ENCODE peak calls at places on chromosomes 4 and X, in seven cellular contexts. U, W, K, X, S, C and B are unnamed samples.

GRCh38 chrX:41720125-41720780 is 3.7 kb upstream of the GPR82 start:
- DNase-seq in K (peak), W (no peak), S (no peak), C (no peak), U (no peak), X (no peak), B (peak)

GRCh38 chr4:97912151-97912550 is 231.1 kb downstream of the STPG2 start:
- DNase-seq in X (no peak), K (no peak), C (no peak), U (no peak), W (no peak), S (no peak), B (no peak)

GRCh38 chr4:143558823-143559756 is 45.6 kb downstream of the SMARCA5 start:
- DNase-seq in W (peak), C (peak), S (peak), U (no peak), X (peak), K (peak), B (peak)

GRCh38 chr4:67861513-67861912 is 22.3 kb downstream of the TMPRSS11D start:
- DNase-seq in S (no peak), X (peak), K (no peak), W (peak), U (no peak), C (no peak), B (peak)

GRCh38 chr4:127486248-127486647 is 146.5 kb upstream of the INTU start:
- DNase-seq in S (no peak), K (no peak), X (no peak), U (no peak), W (no peak), C (no peak), B (no peak)

GRCh38 chrX:69109036-69109663 is 56.1 kb downstream of the PJA1 start:
- DNase-seq in W (no peak), U (no peak), C (no peak), X (no peak), S (no peak), K (no peak), B (no peak)

GRCh38 chr4:41024556-41025491 is 189.5 kb downstream of the APBB2 start:
- DNase-seq in U (no peak), C (no peak), X (no peak), K (no peak), S (peak), W (peak), B (no peak)

GRCh38 chr4:185020293-185020808 is 2.1 kb downstream of the HELT start:
- DNase-seq in X (no peak), U (no peak), S (no peak), K (no peak), W (no peak), C (no peak), B (no peak)

GRCh38 chr4:55032788-55033187 is 92.6 kb downstream of the KDR start:
- DNase-seq in C (no peak), X (no peak), U (no peak), W (peak), K (no peak), S (peak), B (no peak)

GRCh38 chr4:118888666-118889312 is at the start of gene SYNPO2:
- DNase-seq in K (peak), X (peak), C (peak), W (peak), U (peak), S (peak), B (peak)

GRCh38 chrX:111507931-111508330 is 3.5 kb upstream of the SERTM2 start:
- DNase-seq in S (no peak), K (no peak), W (no peak), C (no peak), X (peak), U (no peak), B (no peak)

GRCh38 chr4:128221556-128221955 is 66.1 kb downstream of the PGRMC2 start:
- DNase-seq in X (no peak), S (no peak), C (no peak), K (no peak), W (no peak), U (no peak), B (no peak)

GRCh38 chrX:119516157-119516702 is 48.0 kb downstream of the SLC25A5 start:
- DNase-seq in C (no peak), X (peak), U (peak), S (peak), K (peak), W (peak), B (peak)

GRCh38 chr4:25843340-25844097 is 19.3 kb downstream of the SEL1L3 start:
- DNase-seq in C (peak), X (no peak), U (no peak), S (no peak), K (peak), W (no peak), B (peak)

GRCh38 chr4:145679991-145680455 is at the start of gene C4orf51:
- DNase-seq in X (peak), S (peak), W (peak), K (no peak), U (peak), C (no peak), B (no peak)

GRCh38 chr4:23828779-23829178 is 61.1 kb downstream of the PPARGC1A start:
- DNase-seq in X (no peak), S (no peak), K (no peak), W (no peak), C (no peak), U (no peak), B (no peak)

GRCh38 chr4:153438916-153439756 is 27.0 kb upstream of the TMEM131L start:
- DNase-seq in X (no peak), U (no peak), C (no peak), S (no peak), W (no peak), K (peak), B (peak)

GRCh38 chrX:149284616-149285015 is 220.5 kb downstream of the IDS start:
- DNase-seq in S (no peak), C (no peak), U (no peak), K (no peak), W (no peak), X (no peak), B (peak)

GRCh38 chr4:8300832-8301231 is 31.3 kb downstream of the HTRA3 start:
- DNase-seq in K (no peak), W (no peak), C (no peak), S (no peak), X (no peak), U (no peak), B (no peak)

GRCh38 chrX:110449312-110449711 is 90.7 kb downstream of the RTL9 start:
- DNase-seq in S (no peak), U (no peak), K (no peak), W (no peak), C (no peak), X (no peak), B (no peak)

GRCh38 chrX:110448459-110448858 is 89.8 kb downstream of the RTL9 start:
- DNase-seq in C (no peak), W (no peak), X (no peak), K (no peak), U (no peak), S (no peak), B (no peak)

GRCh38 chrX:110444996-110445395 is 86.3 kb downstream of the RTL9 start:
- DNase-seq in X (no peak), C (no peak), S (no peak), U (no peak), W (no peak), K (no peak), B (no peak)

GRCh38 chrX:110454336-110454735 is 95.7 kb downstream of the RTL9 start:
- DNase-seq in X (no peak), U (no peak), C (no peak), K (no peak), W (no peak), S (no peak), B (no peak)

GRCh38 chrX:110450050-110450449 is 91.4 kb downstream of the RTL9 start:
- DNase-seq in U (peak), X (peak), S (peak), W (peak), C (peak), K (peak), B (peak)
- TF ChIP-seq CTCF in U (peak), X (peak), S (peak), W (peak), C (peak), K (peak), B (peak)

DNA sequence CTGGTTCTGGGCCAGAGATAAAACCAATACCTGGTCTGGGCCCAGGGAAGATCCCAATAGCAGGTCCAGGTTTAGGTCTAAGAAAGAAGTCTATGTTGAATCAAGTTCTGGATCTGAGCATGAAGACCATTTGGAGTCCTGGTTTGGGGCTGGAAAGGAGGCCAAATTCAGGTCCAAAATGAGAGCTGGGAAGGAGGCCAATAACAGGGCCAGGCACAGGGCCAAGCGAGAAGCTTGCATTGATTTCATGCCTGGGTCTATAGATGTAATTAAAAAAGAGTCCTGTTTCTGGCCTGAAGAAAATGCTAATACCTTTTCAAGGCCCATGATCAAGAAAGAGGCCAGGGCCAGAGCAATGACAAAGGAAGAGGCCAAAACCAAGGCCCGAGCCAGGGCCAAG is 3.4 kb downstream of the GPRASP1 start:
- DNase-seq in S (no peak), U (no peak), X (no peak), C (peak), K (no peak), W (no peak), B (no peak)
- TF ChIP-seq CTCF in S (no peak), U (no peak), X (no peak), C (no peak), K (no peak), W (no peak), B (no peak)

DNA sequence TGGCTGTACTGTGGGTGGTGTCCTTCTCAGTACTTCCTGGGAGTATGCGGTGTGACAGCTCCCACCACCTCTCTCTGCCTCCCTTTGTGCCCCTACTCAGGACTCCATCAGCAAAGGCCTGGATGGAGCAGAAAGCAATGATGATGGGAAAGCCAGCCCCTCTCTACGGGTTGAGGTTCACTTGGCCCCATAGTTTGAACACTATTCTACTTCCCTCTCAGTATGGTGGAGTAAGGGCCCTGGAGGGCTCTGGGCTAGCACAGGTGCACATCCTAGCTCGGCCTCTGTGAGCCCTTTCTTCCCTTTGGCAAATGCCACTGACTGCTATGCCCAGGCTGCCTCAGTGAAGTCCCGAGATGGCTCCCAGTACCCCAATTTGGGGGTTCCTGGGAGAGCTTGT is 31.0 kb downstream of the PRPS1 start:
- DNase-seq in U (no peak), C (no peak), K (no peak), S (no peak), X (no peak), W (no peak), B (no peak)
- TF ChIP-seq CTCF in U (no peak), C (no peak), K (no peak), S (no peak), X (no peak), W (no peak), B (no peak)

DNA sequence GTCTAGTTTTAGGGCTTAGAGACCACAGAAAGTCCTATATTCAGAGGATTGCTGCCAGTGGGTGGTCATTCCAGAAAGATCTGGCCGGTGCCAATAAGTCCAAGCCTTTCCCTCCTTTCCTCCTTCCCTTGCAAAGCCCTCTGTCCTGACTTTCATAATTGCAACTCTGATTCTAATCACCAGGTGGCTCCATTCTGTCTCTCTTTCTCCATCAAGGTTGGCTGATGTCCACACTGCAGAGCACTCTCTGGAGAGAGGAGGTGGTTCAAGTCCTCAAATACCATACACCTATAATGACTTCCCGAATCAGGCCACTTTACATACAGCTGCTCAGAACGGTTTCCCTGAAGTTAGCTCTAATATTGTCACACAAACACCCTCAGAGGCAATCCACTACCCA is 22.4 kb upstream of the ARMCX4 start:
- DNase-seq in U (no peak), X (peak), K (peak), C (no peak), W (peak), S (peak), B (no peak)
- TF ChIP-seq CTCF in U (peak), X (no peak), K (peak), C (no peak), W (peak), S (peak), B (no peak)

DNA sequence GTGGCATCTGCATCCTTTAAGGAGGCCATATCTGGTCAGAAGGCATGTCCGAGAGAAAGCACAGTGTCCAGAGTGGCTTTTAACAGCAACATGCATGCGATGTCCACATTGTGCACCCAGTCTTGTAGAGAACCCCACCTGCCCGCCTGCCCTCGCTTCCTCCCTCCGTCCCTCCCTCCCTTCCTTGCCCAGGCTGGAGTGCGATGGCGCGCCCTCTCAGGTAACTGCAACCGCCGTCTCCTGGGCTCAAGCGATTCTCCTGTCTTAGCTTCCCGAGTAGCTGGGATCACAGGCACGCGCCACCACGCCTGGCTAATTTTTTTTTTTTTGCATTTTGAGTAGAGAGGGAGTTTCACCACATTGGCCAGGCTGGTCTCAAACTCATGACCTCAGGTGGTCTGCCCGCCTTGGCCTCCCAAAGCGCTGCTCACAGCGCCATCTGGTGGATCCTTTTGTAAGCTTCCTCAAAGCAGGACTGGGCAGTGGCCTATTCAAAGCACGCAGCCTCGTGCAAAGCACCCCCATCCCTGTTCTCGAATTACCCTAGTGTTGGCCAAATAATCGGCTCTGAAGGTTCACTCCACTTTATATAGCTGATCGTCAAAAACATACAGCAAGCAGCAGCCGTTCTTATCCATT is 15.0 kb downstream of the BRCC3 start:
- DNase-seq in U (no peak), K (peak), C (no peak), W (peak), S (peak), X (no peak), B (no peak)
- TF ChIP-seq CTCF in U (peak), K (peak), C (peak), W (peak), S (peak), X (peak), B (peak)

GRCh38 chr4:149896428-149896827 is 80.8 kb upstream of the IQCM start:
- DNase-seq in K (no peak), W (peak), U (no peak), C (peak), X (peak), S (peak), B (no peak)
- TF ChIP-seq CTCF in K (no peak), W (peak), U (peak), C (peak), X (peak), S (peak), B (no peak)

DNA sequence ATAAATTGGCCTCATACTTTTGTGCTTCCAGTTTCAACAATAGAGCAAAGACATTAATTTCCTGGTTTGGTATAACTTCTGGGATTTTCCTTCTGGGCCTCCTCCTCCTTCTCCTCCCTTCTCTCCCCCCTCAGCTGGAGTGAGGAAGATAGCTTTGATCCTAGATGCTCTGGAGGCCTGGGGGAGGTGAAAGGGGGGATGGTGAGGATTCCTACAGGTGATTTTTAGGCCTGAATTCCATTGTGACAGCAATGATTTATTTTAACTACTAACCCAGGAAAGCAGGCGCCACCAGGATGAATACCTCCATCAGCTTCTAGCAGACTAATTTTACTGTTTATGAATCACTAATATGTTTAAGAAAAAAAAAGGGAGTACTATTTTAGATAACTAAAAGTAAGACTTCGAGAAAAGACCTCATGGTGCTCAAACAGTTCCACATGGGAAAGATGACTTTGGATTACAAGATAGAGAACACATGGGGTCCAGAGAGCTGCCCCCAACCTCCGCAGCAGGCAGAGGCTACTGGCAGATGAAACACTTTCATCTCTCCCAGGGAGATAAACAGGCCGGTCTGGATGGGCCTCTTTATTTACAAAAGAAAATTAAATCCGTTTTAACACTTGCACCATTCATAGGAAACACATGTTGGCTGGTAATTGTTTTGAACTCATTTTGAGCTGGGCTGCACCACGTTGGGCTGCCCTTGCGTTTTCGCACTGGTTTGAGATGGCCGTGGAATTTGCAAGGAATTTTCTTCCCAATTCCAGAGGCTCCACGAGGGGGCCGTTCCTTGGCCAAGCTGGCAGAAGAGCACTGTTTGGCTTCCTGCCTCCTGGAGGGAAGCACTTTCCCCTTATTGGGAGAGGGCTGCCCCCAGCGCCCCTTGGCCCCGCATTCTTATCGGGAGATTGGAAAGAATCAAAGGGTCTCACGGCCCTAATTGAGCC is 125.1 kb upstream of the STX18 start:
- DNase-seq in K (no peak), W (peak), S (peak), C (no peak), X (no peak), U (no peak), B (no peak)
- TF ChIP-seq CTCF in K (no peak), W (no peak), S (peak), C (no peak), X (no peak), U (peak), B (no peak)